ENCODE peak calls at places on chromosomes 7 and 10, in seven cellular contexts. C is Calu3, X is posterior vena cava, Z is iris pigment epithelial cell, I is NCI-H524 treated with DMSO at 0.1 percent for 48 hours, R is non-pigmented ciliary epithelial cell, M is HEK293T. G is an unnamed sample.

GRCh38 chr10:92873029-92873428 is 24.7 kb downstream of the EXOC6 start:
- DNase-seq in C (no peak), R (no peak), X (no peak), I (no peak), Z (no peak), M (no peak), G (no peak)

GRCh38 chr10:72321248-72322029 is 33.3 kb downstream of the DNAJB12 start:
- DNase-seq in C (no peak), Z (no peak), M (no peak), R (no peak), I (no peak), X (peak; percentile 76), G (no peak)

GRCh38 chr7:43071604-43072003 is 40.8 kb upstream of the HECW1 start:
- DNase-seq in X (no peak), R (no peak), I (no peak), Z (peak; percentile 0), C (peak; percentile 17), M (no peak), G (no peak)

GRCh38 chr7:130153251-130153908 is 51.8 kb downstream of the TMEM209 start:
- DNase-seq in I (no peak), R (no peak), Z (no peak), C (no peak), X (peak; percentile 79), M (no peak), G (no peak)

GRCh38 chr7:108415821-108416536 is 40.3 kb downstream of the NRCAM start:
- DNase-seq in I (no peak), X (no peak), M (no peak), Z (peak; percentile 72), C (no peak), R (peak; percentile 51), G (peak; percentile 54)

GRCh38 chr7:32507416-32507815 is 12.1 kb downstream of the AVL9 start:
- DNase-seq in Z (peak; percentile 86), R (no peak), X (no peak), M (no peak), C (no peak), I (no peak), G (no peak)

GRCh38 chr10:44355630-44356029 is 29.3 kb downstream of the CXCL12 start:
- DNase-seq in C (no peak), X (peak; percentile 46), Z (no peak), R (no peak), I (no peak), M (no peak), G (no peak)

GRCh38 chr7:209846-210245 is 17.5 kb downstream of the FAM20C start:
- DNase-seq in R (no peak), I (no peak), M (no peak), X (no peak), C (no peak), Z (peak; percentile 50), G (no peak)

GRCh38 chr7:1666251-1666778 is 3.8 kb upstream of the ELFN1 start:
- DNase-seq in I (no peak), C (peak; percentile 20), R (no peak), X (peak; percentile 81), Z (no peak), M (no peak), G (no peak)

G was measured in NCI-H1092.